ENCODE peak calls at places on chromosomes 4 and X, in four cellular contexts. One of them, this sample, is unnamed.
A peak's percentile ranks its signal among the peaks of the same experiment; 100 is the strongest.

GRCh38 chr4:91243132-91243531 is 1060.6 kb upstream of the GRID2 start:
- DNase-seq in HepG2: no peak
- DNase-seq in GM12878: no peak
- DNase-seq in K562: no peak
- DNase-seq in this sample: no peak

GRCh38 chr4:111689731-111690130 is 455.5 kb upstream of the FAM241A start:
- DNase-seq in HepG2: no peak
- DNase-seq in GM12878: no peak
- DNase-seq in K562: no peak
- DNase-seq in this sample: no peak

GRCh38 chrX:29787666-29788065 is 427.7 kb upstream of the MAGEB2 start:
- DNase-seq in HepG2: no peak
- DNase-seq in K562: no peak
- DNase-seq in GM12878: no peak
- DNase-seq in this sample: no peak

GRCh38 chrX:11665144-11666040 is at the start of gene ARHGAP6:
- DNase-seq in HepG2: no peak
- DNase-seq in K562: no peak
- DNase-seq in GM12878: no peak
- DNase-seq in this sample: peak; percentile 41

GRCh38 chr4:117447925-117448324 is 362.5 kb upstream of the TRAM1L1 start:
- DNase-seq in GM12878: no peak
- DNase-seq in K562: no peak
- DNase-seq in HepG2: peak; percentile 12
- DNase-seq in this sample: no peak

GRCh38 chrX:2589186-2590020 is 88.6 kb upstream of the DHRSX start:
- DNase-seq in K562: no peak
- DNase-seq in GM12878: no peak
- DNase-seq in HepG2: no peak
- DNase-seq in this sample: no peak

GRCh38 chrX:65990702-65991101 is 49.2 kb downstream of the VSIG4 start:
- DNase-seq in HepG2: no peak
- DNase-seq in K562: no peak
- DNase-seq in GM12878: no peak
- DNase-seq in this sample: no peak

GRCh38 chrX:108464604-108465003 is 25.0 kb downstream of the COL4A5 start:
- DNase-seq in GM12878: no peak
- DNase-seq in K562: no peak
- DNase-seq in HepG2: no peak
- DNase-seq in this sample: no peak

GRCh38 chr4:22884157-22884556 is 191.4 kb downstream of the GBA3 start:
- DNase-seq in GM12878: no peak
- DNase-seq in HepG2: no peak
- DNase-seq in K562: no peak
- DNase-seq in this sample: no peak

GRCh38 chr4:88138561-88138960 is 19.9 kb downstream of the ABCG2 start:
- DNase-seq in HepG2: no peak
- DNase-seq in GM12878: no peak
- DNase-seq in K562: no peak
- DNase-seq in this sample: no peak

GRCh38 chr4:2372488-2373030 is 45.9 kb downstream of the ZFYVE28 start:
- DNase-seq in GM12878: no peak
- DNase-seq in HepG2: no peak
- DNase-seq in K562: no peak
- DNase-seq in this sample: no peak

GRCh38 chr4:149120331-149121014 is 678.3 kb upstream of the NR3C2 start:
- DNase-seq in HepG2: no peak
- DNase-seq in K562: no peak
- DNase-seq in GM12878: no peak
- DNase-seq in this sample: no peak

GRCh38 chrX:66760648-66761047 is 121.8 kb upstream of the EDA2R start:
- DNase-seq in K562: no peak
- DNase-seq in HepG2: no peak
- DNase-seq in GM12878: no peak
- DNase-seq in this sample: no peak

GRCh38 chr4:77001907-77002306 is 52.4 kb downstream of the SEPTIN11 start:
- DNase-seq in HepG2: no peak
- DNase-seq in GM12878: no peak
- DNase-seq in K562: no peak
- DNase-seq in this sample: no peak

GRCh38 chr4:141458501-141458900 is 177.9 kb upstream of the IL15 start:
- DNase-seq in K562: no peak
- DNase-seq in HepG2: no peak
- DNase-seq in GM12878: no peak
- DNase-seq in this sample: no peak

GRCh38 chrX:23383411-23383810 is 48.8 kb downstream of the PTCHD1 start:
- DNase-seq in GM12878: no peak
- DNase-seq in HepG2: no peak
- DNase-seq in K562: no peak
- DNase-seq in this sample: no peak

GRCh38 chr4:10256203-10256602 is 139.6 kb upstream of the WDR1 start:
- DNase-seq in K562: no peak
- DNase-seq in GM12878: no peak
- DNase-seq in HepG2: no peak
- DNase-seq in this sample: no peak

GRCh38 chr4:17781072-17781830 is at the start of gene FAM184B:
- DNase-seq in K562: no peak
- DNase-seq in GM12878: no peak
- DNase-seq in HepG2: no peak
- DNase-seq in this sample: peak; percentile 63

GRCh38 chr4:165398570-165398969 is 19.8 kb downstream of the CPE start:
- DNase-seq in HepG2: no peak
- DNase-seq in GM12878: no peak
- DNase-seq in K562: peak; percentile 11
- DNase-seq in this sample: peak; percentile 59

GRCh38 chrX:23332101-23332887 is 2.4 kb upstream of the PTCHD1 start:
- DNase-seq in HepG2: no peak
- DNase-seq in GM12878: no peak
- DNase-seq in K562: no peak
- DNase-seq in this sample: peak; percentile 47

GRCh38 chr4:152098365-152099060 is 337.7 kb upstream of the GATB start:
- DNase-seq in HepG2: no peak
- DNase-seq in K562: no peak
- DNase-seq in GM12878: no peak
- DNase-seq in this sample: no peak

GRCh38 chrX:1451251-1451675 is 1.4 kb downstream of the ASMTL start:
- DNase-seq in K562: no peak
- DNase-seq in HepG2: no peak
- DNase-seq in GM12878: no peak
- DNase-seq in this sample: no peak

GRCh38 chrX:105120460-105120859 is 100.0 kb downstream of the TEX13A start:
- DNase-seq in GM12878: no peak
- DNase-seq in K562: no peak
- DNase-seq in HepG2: no peak
- DNase-seq in this sample: no peak

GRCh38 chr4:127732623-127733199 is 2.5 kb downstream of the SLC25A31 start:
- DNase-seq in GM12878: peak; percentile 12
- DNase-seq in K562: no peak
- DNase-seq in HepG2: peak; percentile 35
- DNase-seq in this sample: peak; percentile 72

GRCh38 chr4:100962698-100963097 is 384.6 kb downstream of the PPP3CA start:
- DNase-seq in GM12878: no peak
- DNase-seq in HepG2: no peak
- DNase-seq in K562: no peak
- DNase-seq in this sample: no peak

GRCh38 chrX:130975947-130976346 is 72.9 kb upstream of the ENOX2 start:
- DNase-seq in HepG2: peak; percentile 24
- DNase-seq in K562: peak; percentile 37
- DNase-seq in GM12878: no peak
- DNase-seq in this sample: peak; percentile 39

GRCh38 chr4:73653695-73654106 is 33.5 kb upstream of the RASSF6 start:
- DNase-seq in GM12878: peak; percentile 43
- DNase-seq in HepG2: peak; percentile 45
- DNase-seq in K562: peak; percentile 71
- DNase-seq in this sample: peak; percentile 38

GRCh38 chrX:84186603-84187358 is 1.2 kb downstream of the RPS6KA6 start:
- DNase-seq in GM12878: no peak
- DNase-seq in HepG2: no peak
- DNase-seq in K562: no peak
- DNase-seq in this sample: no peak

GRCh38 chr4:126973201-126973600 is 659.6 kb upstream of the INTU start:
- DNase-seq in K562: no peak
- DNase-seq in GM12878: no peak
- DNase-seq in HepG2: no peak
- DNase-seq in this sample: no peak

GRCh38 chr4:76897522-76898384 is at the start of gene SOWAHB:
- DNase-seq in K562: no peak
- DNase-seq in HepG2: peak; percentile 40
- DNase-seq in GM12878: no peak
- DNase-seq in this sample: peak; percentile 58

GRCh38 chrX:68868902-68869800 is 40.3 kb downstream of the EFNB1 start:
- DNase-seq in GM12878: no peak
- DNase-seq in HepG2: no peak
- DNase-seq in K562: no peak
- DNase-seq in this sample: no peak

GRCh38 chrX:10749113-10749512 is 128.7 kb upstream of the MID1 start:
- DNase-seq in GM12878: no peak
- DNase-seq in K562: no peak
- DNase-seq in HepG2: no peak
- DNase-seq in this sample: no peak

GRCh38 chrX:109186939-109187338 is 294.9 kb downstream of the GUCY2F start:
- DNase-seq in K562: no peak
- DNase-seq in GM12878: no peak
- DNase-seq in HepG2: no peak
- DNase-seq in this sample: no peak

GRCh38 chrX:50450324-50450723 is 20.3 kb downstream of the DGKK start:
- DNase-seq in HepG2: peak; percentile 46
- DNase-seq in GM12878: no peak
- DNase-seq in K562: no peak
- DNase-seq in this sample: no peak

GRCh38 chr4:69025191-69025998 is 70.9 kb upstream of the UGT2B7 start:
- DNase-seq in GM12878: no peak
- DNase-seq in K562: peak; percentile 8
- DNase-seq in HepG2: peak; percentile 68
- DNase-seq in this sample: no peak

GRCh38 chr4:169745291-169745690 is 12.5 kb downstream of the HPF1 start:
- DNase-seq in HepG2: no peak
- DNase-seq in GM12878: no peak
- DNase-seq in K562: no peak
- DNase-seq in this sample: no peak
- TF ChIP-seq NFIC in HepG2: no peak
- TF ChIP-seq NFIC in GM12878: no peak
- TF ChIP-seq NFIC in K562: no peak
- TF ChIP-seq NFIC in this sample: no peak

GRCh38 chr4:163693776-163694175 is 199.3 kb downstream of the TMA16 start:
- DNase-seq in HepG2: no peak
- DNase-seq in GM12878: no peak
- DNase-seq in K562: no peak
- DNase-seq in this sample: no peak
- TF ChIP-seq NFIC in HepG2: no peak
- TF ChIP-seq NFIC in GM12878: no peak
- TF ChIP-seq NFIC in K562: no peak
- TF ChIP-seq NFIC in this sample: peak; percentile 5

DNA sequence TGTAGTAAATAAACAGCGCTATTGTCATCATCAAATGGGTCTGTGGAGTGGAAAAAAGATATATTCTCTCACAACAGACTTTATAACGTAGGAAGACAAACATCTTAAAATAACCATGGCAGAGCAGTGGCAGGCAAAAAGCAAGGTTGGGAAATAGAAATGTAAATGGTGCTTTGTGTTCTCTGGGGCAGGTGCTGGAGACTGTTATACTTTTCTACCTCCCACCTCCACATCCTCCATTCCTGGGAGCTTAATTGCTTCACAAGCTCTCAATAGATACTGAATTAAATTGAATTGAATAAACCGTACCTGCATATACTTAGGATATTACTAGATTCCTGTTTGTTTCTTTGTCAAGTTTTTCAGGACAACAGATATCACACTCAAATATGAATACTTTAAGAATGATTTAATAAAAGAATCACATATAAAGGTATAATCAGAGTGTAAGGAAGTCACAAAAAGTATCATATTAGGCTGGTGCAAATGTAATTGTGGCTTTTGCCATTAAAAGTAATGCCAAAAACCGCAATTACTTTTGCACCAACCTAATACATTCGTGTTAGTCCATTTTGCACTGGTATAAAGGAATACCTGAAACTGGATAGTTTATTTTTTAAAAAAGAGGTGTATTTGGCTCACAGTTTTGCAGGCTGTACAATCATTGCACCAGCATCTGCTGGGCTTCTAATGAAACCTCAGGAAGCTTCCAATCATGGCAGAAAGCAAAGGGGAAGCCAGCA is 367.3 kb downstream of the GRIA2 start:
- DNase-seq in K562: no peak
- DNase-seq in GM12878: no peak
- DNase-seq in HepG2: no peak
- DNase-seq in this sample: no peak
- TF ChIP-seq NFIC in K562: no peak
- TF ChIP-seq NFIC in GM12878: no peak
- TF ChIP-seq NFIC in HepG2: no peak
- TF ChIP-seq NFIC in this sample: no peak

GRCh38 chr4:19803406-19803805 is 448.3 kb upstream of the SLIT2 start:
- DNase-seq in K562: no peak
- DNase-seq in GM12878: no peak
- DNase-seq in HepG2: no peak
- DNase-seq in this sample: no peak

GRCh38 chr4:19809989-19810388 is 441.7 kb upstream of the SLIT2 start:
- DNase-seq in K562: no peak
- DNase-seq in GM12878: no peak
- DNase-seq in HepG2: no peak
- DNase-seq in this sample: no peak

GRCh38 chr4:19806865-19807264 is 444.8 kb upstream of the SLIT2 start:
- DNase-seq in GM12878: no peak
- DNase-seq in K562: no peak
- DNase-seq in HepG2: no peak
- DNase-seq in this sample: no peak

GRCh38 chr4:19807505-19807904 is 444.2 kb upstream of the SLIT2 start:
- DNase-seq in HepG2: no peak
- DNase-seq in GM12878: no peak
- DNase-seq in K562: no peak
- DNase-seq in this sample: no peak
- TF ChIP-seq NFIC in HepG2: no peak
- TF ChIP-seq NFIC in GM12878: no peak
- TF ChIP-seq NFIC in K562: no peak
- TF ChIP-seq NFIC in this sample: no peak

GRCh38 chr4:109160494-109160893 is 142.0 kb downstream of the COL25A1 start:
- DNase-seq in HepG2: no peak
- DNase-seq in K562: no peak
- DNase-seq in GM12878: no peak
- DNase-seq in this sample: no peak
- TF ChIP-seq NFIC in HepG2: no peak
- TF ChIP-seq NFIC in K562: no peak
- TF ChIP-seq NFIC in GM12878: no peak
- TF ChIP-seq NFIC in this sample: no peak

GRCh38 chrX:71828086-71828485 is 64.9 kb downstream of the CXorf49B start:
- DNase-seq in K562: no peak
- DNase-seq in HepG2: no peak
- DNase-seq in GM12878: no peak
- DNase-seq in this sample: no peak
- TF ChIP-seq NFIC in K562: no peak
- TF ChIP-seq NFIC in HepG2: no peak
- TF ChIP-seq NFIC in GM12878: no peak
- TF ChIP-seq NFIC in this sample: no peak

This sample was measured in SK-N-SH.